ENCODE peak calls at places on chromosomes 4 and X, in eight cellular contexts. P, S, X, R, Y, M, T and G are unnamed samples.

GRCh38 chr4:13323916-13324315 is 160.2 kb downstream of the RAB28 start:
- DNase-seq in M (no peak), P (no peak), Y (no peak), R (no peak), T (no peak), S (no peak), X (no peak), G (no peak)

GRCh38 chr4:168724960-168725359 is 228.1 kb downstream of the PALLD start:
- DNase-seq in T (no peak), P (peak), X (no peak), Y (no peak), R (peak), S (no peak), M (no peak), G (no peak)

GRCh38 chr4:143399113-143399949 is 62.7 kb downstream of the GAB1 start:
- DNase-seq in T (no peak), S (no peak), Y (no peak), P (no peak), R (peak), M (no peak), X (no peak), G (no peak)

GRCh38 chr4:7067147-7067522 is 729 bp downstream of the GRPEL1 start:
- DNase-seq in S (no peak), R (peak), P (no peak), T (no peak), Y (no peak), M (no peak), X (no peak), G (no peak)

GRCh38 chr4:128811571-128812359 is 2.3 kb downstream of the JADE1 start:
- DNase-seq in R (peak), S (peak), T (no peak), Y (peak), M (peak), X (peak), P (peak), G (peak)

GRCh38 chr4:142155347-142155746 is 519.0 kb downstream of the IL15 start:
- DNase-seq in M (no peak), T (no peak), Y (no peak), P (no peak), S (no peak), R (no peak), X (no peak), G (no peak)

GRCh38 chr4:33369366-33369899 is 2649.3 kb downstream of the PCDH7 start:
- DNase-seq in Y (no peak), T (no peak), S (no peak), X (no peak), M (no peak), R (peak), P (no peak), G (no peak)

GRCh38 chr4:74661427-74662171 is 132.7 kb downstream of the BTC start:
- DNase-seq in R (peak), M (no peak), P (peak), T (no peak), Y (no peak), S (no peak), X (no peak), G (no peak)

GRCh38 chrX:82677281-82677680 is 830.8 kb upstream of the POU3F4 start:
- DNase-seq in M (no peak), R (peak), Y (no peak), P (no peak), X (no peak), S (no peak), T (no peak), G (no peak)

GRCh38 chr4:4704267-4704666 is 155.2 kb upstream of the MSX1 start:
- DNase-seq in T (no peak), P (no peak), R (peak), M (no peak), Y (no peak), X (no peak), S (no peak), G (no peak)

GRCh38 chrX:110145854-110146253 is 142.9 kb downstream of the TMEM164 start:
- DNase-seq in X (no peak), T (no peak), P (peak), M (no peak), S (no peak), Y (no peak), R (peak), G (no peak)

GRCh38 chrX:10922158-10922557 is 189.0 kb upstream of the HCCS start:
- DNase-seq in Y (no peak), P (peak), T (no peak), X (peak), M (no peak), S (no peak), R (peak), G (no peak)

GRCh38 chrX:43970528-43970927 is 2.7 kb downstream of the NDP start:
- DNase-seq in S (no peak), Y (no peak), R (peak), T (no peak), P (no peak), X (no peak), M (no peak), G (no peak)

GRCh38 chr4:8044699-8045098 is 105.0 kb upstream of the AFAP1 start:
- DNase-seq in T (no peak), S (no peak), P (no peak), R (no peak), M (no peak), X (no peak), Y (no peak), G (no peak)

GRCh38 chr4:128525387-128525786 is 237.8 kb upstream of the PGRMC2 start:
- DNase-seq in X (no peak), S (no peak), M (no peak), P (no peak), T (no peak), R (peak), Y (no peak), G (no peak)

GRCh38 chrX:136747003-136747986 is 33.4 kb downstream of the ARHGEF6 start:
- DNase-seq in T (no peak), S (no peak), X (no peak), R (no peak), M (no peak), P (no peak), Y (no peak), G (no peak)

GRCh38 chrX:46354481-46354880 is 190.7 kb downstream of the ZNF674 start:
- DNase-seq in Y (no peak), P (peak), T (no peak), M (no peak), R (peak), S (no peak), X (no peak), G (no peak)

GRCh38 chrX:53282313-53282712 is 929 bp upstream of the IQSEC2 start:
- DNase-seq in M (peak), R (no peak), X (peak), S (no peak), Y (no peak), P (no peak), T (no peak), G (no peak)

GRCh38 chrX:53283099-53283498 is 1.7 kb upstream of the IQSEC2 start:
- DNase-seq in R (no peak), X (no peak), P (no peak), S (no peak), T (no peak), M (no peak), Y (no peak), G (no peak)

GRCh38 chrX:53280316-53280702 is 1.1 kb downstream of the IQSEC2 start:
- DNase-seq in P (no peak), M (no peak), T (no peak), Y (no peak), R (no peak), X (no peak), S (no peak), G (no peak)

GRCh38 chrX:53280703-53281320 is 572 bp downstream of the IQSEC2 start:
- DNase-seq in X (peak), P (peak), M (peak), T (no peak), Y (no peak), S (no peak), R (peak), G (no peak)

DNA sequence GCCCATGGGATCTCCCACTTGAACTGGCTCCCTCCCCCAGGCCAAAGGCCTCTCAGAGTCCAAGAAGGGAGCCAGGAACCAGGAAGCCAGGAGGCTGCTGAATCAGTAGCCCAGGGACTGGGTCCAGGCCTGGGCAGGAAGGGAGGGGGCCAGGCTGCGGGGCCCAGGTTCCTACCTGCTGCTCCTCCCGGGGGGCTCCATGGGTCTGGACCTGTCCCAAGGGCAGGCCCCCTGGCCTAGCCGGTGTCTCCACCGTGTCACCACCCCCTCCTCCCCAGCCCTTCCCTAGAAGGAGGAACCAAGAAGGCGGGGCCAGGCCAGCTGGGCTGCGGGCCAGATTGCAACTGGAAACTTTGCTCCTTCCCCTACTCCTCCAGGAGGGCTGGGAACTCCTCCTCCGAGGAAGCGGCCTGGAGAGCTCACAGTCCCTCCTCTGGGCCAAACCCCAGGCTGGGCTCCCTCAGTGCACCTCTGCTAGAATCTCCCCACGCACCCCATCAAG is at the start of gene IQSEC2:
- DNase-seq in X (peak), M (peak), S (peak), T (no peak), P (peak), R (peak), Y (no peak), G (no peak)
- H3K4me3 ChIP-seq in X (peak), M (peak), S (peak), T (no peak), P (peak), R (peak), Y (peak), G (no peak)

GRCh38 chr4:152773953-152774352 is 5.6 kb downstream of the TIGD4 start:
- DNase-seq in R (no peak), S (no peak), T (no peak), X (no peak), P (no peak), Y (no peak), M (no peak), G (no peak)
- H3K4me3 ChIP-seq in R (no peak), S (no peak), T (no peak), X (no peak), P (no peak), Y (no peak), M (no peak), G (no peak)

DNA sequence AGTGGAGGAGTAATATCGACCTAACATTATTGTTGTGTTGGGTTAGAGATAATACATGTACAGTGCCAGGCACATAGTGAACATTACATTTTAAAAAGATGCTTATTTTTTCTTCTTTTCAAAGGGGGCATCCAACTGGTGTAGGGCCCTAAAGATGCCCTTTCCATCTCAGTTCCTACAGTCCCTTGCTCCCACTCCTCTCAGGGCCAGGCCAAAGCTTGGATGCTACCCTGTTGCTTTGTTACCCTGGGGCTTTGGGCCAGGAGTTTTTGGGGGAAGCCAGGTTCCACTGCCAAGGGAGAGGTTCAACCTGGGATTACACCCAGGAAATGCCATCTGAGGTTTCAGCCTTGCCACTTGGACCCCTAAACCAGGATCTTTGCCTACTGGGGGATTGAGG is 918 bp downstream of the IGSF1 start:
- DNase-seq in R (no peak), S (no peak), P (no peak), X (no peak), T (no peak), Y (no peak), M (no peak), G (no peak)
- H3K4me3 ChIP-seq in R (no peak), S (no peak), P (no peak), X (no peak), T (no peak), Y (no peak), M (no peak), G (no peak)

GRCh38 chrX:13570245-13570573 is 808 bp downstream of the EGFL6 start:
- DNase-seq in S (no peak), T (no peak), X (no peak), P (no peak), M (no peak), R (no peak), Y (no peak), G (no peak)

GRCh38 chrX:13574600-13574999 is 5.2 kb downstream of the EGFL6 start:
- DNase-seq in S (no peak), R (no peak), X (no peak), M (no peak), P (no peak), Y (no peak), T (peak), G (no peak)

GRCh38 chrX:13571136-13571535 is 1.7 kb downstream of the EGFL6 start:
- DNase-seq in S (no peak), X (no peak), P (no peak), T (no peak), Y (no peak), R (no peak), M (no peak), G (no peak)

DNA sequence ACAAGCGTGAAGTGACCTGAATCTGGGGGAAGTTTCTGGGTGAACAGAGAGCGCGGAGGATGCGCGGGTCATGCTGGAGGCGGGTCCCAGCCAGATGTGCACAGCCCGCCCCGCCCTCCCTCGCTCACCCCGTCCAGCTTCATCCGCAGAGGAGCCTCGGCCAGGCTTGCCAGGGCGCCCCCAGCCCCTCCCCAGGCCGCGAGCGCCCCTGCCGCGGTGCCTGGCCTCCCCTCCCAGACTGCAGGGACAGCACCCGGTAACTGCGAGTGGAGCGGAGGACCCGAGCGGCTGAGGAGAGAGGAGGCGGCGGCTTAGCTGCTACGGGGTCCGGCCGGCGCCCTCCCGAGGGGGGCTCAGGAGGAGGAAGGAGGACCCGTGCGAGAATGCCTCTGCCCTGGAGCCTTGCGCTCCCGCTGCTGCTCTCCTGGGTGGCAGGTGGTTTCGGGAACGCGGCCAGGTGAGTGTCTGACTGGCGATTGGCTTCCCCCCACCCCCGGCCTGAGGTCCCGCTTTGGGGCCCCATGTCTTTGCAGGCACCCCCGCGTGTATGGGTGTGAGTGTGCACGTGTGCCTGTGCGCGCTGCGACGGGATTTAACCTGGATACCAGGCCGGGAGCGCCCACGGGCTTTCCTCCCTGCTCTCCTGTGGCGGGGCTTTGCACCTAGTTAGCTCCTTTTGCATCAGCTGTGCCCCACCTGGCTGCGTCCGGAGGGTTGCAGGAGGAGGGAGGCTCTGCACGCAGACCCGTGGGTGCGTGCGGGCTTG is at the start of gene EGFL6:
- DNase-seq in R (no peak), P (no peak), Y (no peak), T (no peak), X (no peak), M (no peak), S (no peak), G (no peak)
- H3K4me3 ChIP-seq in R (no peak), P (no peak), Y (peak), T (no peak), X (no peak), M (no peak), S (peak), G (no peak)

GRCh38 chr4:147596976-147597375 is 20.2 kb upstream of the TMEM184C start:
- DNase-seq in S (no peak), T (no peak), X (peak), Y (no peak), M (no peak), R (peak), P (peak), G (no peak)
- H3K4me3 ChIP-seq in S (no peak), T (no peak), X (no peak), Y (no peak), M (no peak), R (no peak), P (no peak), G (no peak)